ENCODE peak calls at places on chromosomes 2 and 18, in nine cellular contexts. O is upper lobe of left lung, D is suprapubic skin, S is A549, H is GM12878, X is SK-N-SH, A is ovary, L is transverse colon, R is K562. G is an unnamed sample.
A peak's percentile ranks its signal among the peaks of the same experiment; 100 is the strongest.

GRCh38 chr18:80033181-80034067 is 810 bp upstream of the RBFA start:
- DNase-seq in O (no peak), D (no peak), S (peak; percentile 64), H (no peak), X (no peak), A (no peak), L (no peak), R (no peak), G (no peak)

GRCh38 chr2:183219853-183220252 is 95.6 kb downstream of the NUP35 start:
- DNase-seq in O (no peak), D (no peak), S (no peak), H (no peak), X (no peak), A (no peak), L (no peak), R (no peak), G (no peak)

GRCh38 chr2:63055510-63056308 is 5.1 kb downstream of the OTX1 start:
- DNase-seq in O (peak; percentile 85), D (no peak), S (no peak), H (no peak), X (peak; percentile 71), A (no peak), L (no peak), R (no peak), G (no peak)

GRCh38 chr2:181070119-181070833 is 89.9 kb downstream of the UBE2E3 start:
- DNase-seq in O (no peak), D (no peak), S (peak; percentile 5), H (no peak), X (no peak), A (no peak), L (no peak), R (peak; percentile 40), G (no peak)

GRCh38 chr2:150572961-150573395 is 85.5 kb upstream of the RND3 start:
- DNase-seq in O (no peak), D (no peak), S (no peak), H (peak; percentile 61), X (no peak), A (no peak), L (no peak), R (no peak), G (no peak)

GRCh38 chr2:27428213-27428977 is at the start of gene NRBP1:
- DNase-seq in O (peak; percentile 99), D (peak; percentile 96), S (peak; percentile 88), H (peak; percentile 52), X (peak; percentile 99), A (peak; percentile 90), L (peak; percentile 95), R (peak; percentile 98), G (peak; percentile 83)

GRCh38 chr2:219253753-219254589 is at the start of gene TUBA4A:
- DNase-seq in O (peak; percentile 97), D (peak; percentile 91), S (peak; percentile 83), H (no peak), X (peak; percentile 98), A (peak; percentile 76), L (peak; percentile 95), R (peak; percentile 87), G (peak; percentile 69)

GRCh38 chr18:75283758-75284157 is 73.2 kb downstream of the TSHZ1 start:
- DNase-seq in O (no peak), D (no peak), S (no peak), H (no peak), X (no peak), A (no peak), L (no peak), R (no peak), G (no peak)

GRCh38 chr2:104862061-104862941 is 8.4 kb downstream of the POU3F3 start:
- DNase-seq in O (peak; percentile 68), D (no peak), S (no peak), H (no peak), X (peak; percentile 58), A (no peak), L (no peak), R (no peak), G (no peak)

GRCh38 chr2:104864280-104864599 is 10.3 kb downstream of the POU3F3 start:
- DNase-seq in O (no peak), D (no peak), S (no peak), H (no peak), X (no peak), A (no peak), L (no peak), R (no peak), G (no peak)

GRCh38 chr2:104863585-104864279 is 9.8 kb downstream of the POU3F3 start:
- DNase-seq in O (peak; percentile 68), D (no peak), S (no peak), H (no peak), X (no peak), A (no peak), L (no peak), R (no peak), G (no peak)

GRCh38 chr2:104864751-104865470 is 11.0 kb downstream of the POU3F3 start:
- DNase-seq in O (no peak), D (no peak), S (no peak), H (no peak), X (no peak), A (no peak), L (no peak), R (no peak), G (no peak)

GRCh38 chr2:104863229-104863584 is 9.3 kb downstream of the POU3F3 start:
- DNase-seq in O (no peak), D (no peak), S (no peak), H (no peak), X (no peak), A (no peak), L (no peak), R (no peak), G (no peak)
- TF ChIP-seq EP300 in O (no peak), D (no peak), S (no peak), H (no peak), X (no peak), A (no peak), L (no peak), R (no peak), G (no peak)

DNA sequence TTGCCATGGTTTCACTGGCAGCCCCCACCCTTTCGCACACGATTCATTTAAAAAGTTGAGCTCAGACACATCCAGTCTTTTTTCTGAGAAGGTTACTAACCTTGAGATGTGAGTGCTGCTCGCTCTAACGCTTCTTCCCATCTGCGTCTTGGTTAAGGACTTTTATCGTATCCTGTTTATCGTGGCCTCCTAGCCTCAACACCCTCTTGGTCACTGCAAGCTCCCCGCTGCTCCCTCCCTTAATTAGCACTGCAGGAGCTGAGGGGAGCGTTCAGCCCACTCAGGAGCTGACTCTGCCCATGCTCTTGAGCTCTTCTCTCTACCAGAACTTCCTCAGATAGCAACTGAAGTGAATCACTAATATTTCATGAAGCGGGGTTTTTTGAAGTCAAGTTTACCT is 9.0 kb upstream of the CD226 start:
- DNase-seq in O (no peak), D (no peak), S (no peak), H (no peak), X (no peak), A (no peak), L (no peak), R (peak; percentile 28), G (no peak)
- H3K27ac ChIP-seq in O (no peak overlapping the region), D (no peak overlapping the region), S (no peak overlapping the region), H (peak overlapping the region; percentile 53), X (no peak overlapping the region), A (no peak overlapping the region), L (peak overlapping the region; percentile 54), R (no peak overlapping the region), G (no peak overlapping the region)

GRCh38 chr2:207511851-207512250 is 17.9 kb upstream of the CREB1 start:
- DNase-seq in O (no peak), D (no peak), S (no peak), H (no peak), X (no peak), A (no peak), L (no peak), R (no peak), G (no peak)

GRCh38 chr2:207512356-207512755 is 17.4 kb upstream of the CREB1 start:
- DNase-seq in O (no peak), D (no peak), S (no peak), H (no peak), X (no peak), A (no peak), L (no peak), R (no peak), G (no peak)

GRCh38 chr2:207514451-207514850 is 15.3 kb upstream of the CREB1 start:
- DNase-seq in O (no peak), D (no peak), S (no peak), H (no peak), X (no peak), A (no peak), L (no peak), R (no peak), G (no peak)

GRCh38 chr2:207515671-207516070 is 14.1 kb upstream of the CREB1 start:
- DNase-seq in O (no peak), D (no peak), S (no peak), H (no peak), X (no peak), A (no peak), L (no peak), R (no peak), G (no peak)

DNA sequence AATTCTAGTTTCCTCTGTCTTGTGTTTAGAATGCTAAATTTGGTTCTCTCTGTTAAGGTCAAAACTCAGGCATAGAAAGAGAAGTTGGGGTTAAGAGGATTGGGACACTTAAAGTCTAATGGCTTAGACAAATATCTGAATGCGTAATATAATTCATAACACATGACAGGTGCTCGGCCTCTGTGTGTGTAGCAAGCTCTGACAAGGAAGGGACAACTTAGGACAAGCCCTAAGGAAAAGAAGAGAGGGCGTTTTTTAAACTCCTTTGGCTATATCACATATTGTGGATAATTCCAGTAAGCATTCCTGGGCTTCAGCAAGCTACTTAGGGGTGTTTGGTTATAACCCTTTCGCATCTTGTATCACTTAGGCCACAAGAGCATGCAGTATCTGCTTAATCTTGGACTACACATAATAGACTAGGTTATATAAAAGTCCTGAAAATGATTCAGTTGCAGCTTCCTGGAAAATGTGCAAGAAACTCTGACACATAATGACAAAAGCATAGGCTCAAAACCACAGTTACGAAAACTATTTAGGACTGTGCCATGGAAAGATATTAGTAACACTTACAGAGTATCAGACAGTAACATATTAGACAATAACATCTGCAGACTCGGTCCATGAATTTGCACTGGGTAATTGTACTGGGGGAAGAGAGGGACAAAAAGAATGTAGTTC is 16.0 kb upstream of the CREB1 start:
- DNase-seq in O (no peak), D (no peak), S (no peak), H (no peak), X (no peak), A (no peak), L (no peak), R (no peak), G (no peak)
- TF ChIP-seq EP300 in O (no peak), D (no peak), S (no peak), H (no peak), X (peak; percentile 40), A (no peak), L (no peak), R (no peak), G (no peak)

GRCh38 chr2:113219092-113219441 is 45.3 kb downstream of the PSD4 start:
- DNase-seq in O (no peak), D (no peak), S (no peak), H (no peak), X (no peak), A (no peak), L (no peak), R (no peak), G (no peak)

GRCh38 chr2:113216891-113217454 is 43.2 kb downstream of the PSD4 start:
- DNase-seq in O (no peak), D (no peak), S (no peak), H (no peak), X (no peak), A (no peak), L (no peak), R (no peak), G (no peak)

GRCh38 chr2:113216321-113216720 is 42.5 kb downstream of the PSD4 start:
- DNase-seq in O (no peak), D (no peak), S (no peak), H (no peak), X (no peak), A (no peak), L (no peak), R (no peak), G (no peak)

GRCh38 chr2:113218283-113219091 is 44.7 kb downstream of the PSD4 start:
- DNase-seq in O (peak; percentile 51), D (no peak), S (peak; percentile 86), H (no peak), X (no peak), A (no peak), L (peak; percentile 83), R (no peak), G (peak; percentile 84)

DNA sequence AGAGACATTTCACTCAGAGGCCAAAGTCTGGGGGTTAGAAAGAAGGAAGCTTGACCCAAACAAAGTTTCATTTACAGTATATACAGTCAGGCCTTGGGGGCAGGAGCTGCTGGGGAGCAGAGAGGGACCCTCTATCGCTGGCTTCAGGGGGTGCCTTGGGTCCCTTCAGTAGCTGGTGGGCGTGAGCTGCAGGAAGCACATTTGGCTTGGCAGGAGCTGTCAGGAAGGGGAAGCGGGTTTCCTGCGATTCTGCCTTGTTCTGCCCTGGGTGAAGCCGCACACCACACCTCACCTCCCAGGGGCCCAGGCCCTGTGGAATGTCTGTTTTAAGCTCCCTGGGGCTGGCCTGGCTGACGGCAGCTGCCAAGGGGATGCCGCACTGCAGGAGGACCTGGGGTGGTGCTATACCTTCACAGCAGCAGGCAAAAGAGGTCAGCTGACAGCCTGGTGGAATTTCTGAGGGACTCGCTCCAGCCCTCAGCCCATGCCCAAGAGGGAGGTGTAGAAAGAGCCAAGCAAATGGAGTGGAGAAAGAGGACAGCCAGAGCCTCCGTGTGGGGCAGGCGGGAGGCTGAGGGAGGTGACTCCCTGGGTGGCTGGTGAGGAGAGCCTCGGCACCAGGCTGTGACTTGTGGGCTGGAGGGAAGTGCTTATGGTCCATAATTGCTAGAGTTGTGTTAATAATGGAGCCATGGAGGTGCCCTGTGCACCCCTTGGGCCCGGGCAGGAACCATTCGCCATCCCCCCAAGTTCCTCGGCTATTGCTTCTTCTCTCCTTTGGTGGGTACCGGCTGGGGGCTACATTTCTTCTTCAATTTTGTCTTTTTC is 43.9 kb downstream of the PSD4 start:
- DNase-seq in O (peak; percentile 61), D (no peak), S (no peak), H (no peak), X (no peak), A (no peak), L (no peak), R (no peak), G (no peak)
- H3K27ac ChIP-seq in O (peak overlapping the region; percentile 79), D (peak overlapping the region; percentile 74), S (peak overlapping the region; percentile 96), H (no peak overlapping the region), X (no peak overlapping the region), A (no peak overlapping the region), L (peak overlapping the region; percentile 72), R (no peak overlapping the region), G (peak overlapping the region; percentile 95)

G was measured in tibial nerve.